ENCODE peak calls at places on chromosomes 7 and 10, in four cellular contexts. One of them, this sample, is unnamed.

GRCh38 chr10:59625842-59626522 is 83.7 kb downstream of the SLC16A9 start:
- DNase-seq in WTC11: peak; percentile 22
- DNase-seq in fibroblast of mammary gland: peak; percentile 84
- DNase-seq in lower lobe of right lung: no peak
- DNase-seq in this sample: peak; percentile 60

GRCh38 chr10:61063911-61064310 is 119.9 kb upstream of the RHOBTB1 start:
- DNase-seq in WTC11: no peak
- DNase-seq in fibroblast of mammary gland: peak; percentile 11
- DNase-seq in lower lobe of right lung: no peak
- DNase-seq in this sample: no peak

GRCh38 chr7:9796241-9796640 is 1177.4 kb upstream of the PHF14 start:
- DNase-seq in WTC11: no peak
- DNase-seq in fibroblast of mammary gland: no peak
- DNase-seq in lower lobe of right lung: no peak
- DNase-seq in this sample: no peak

GRCh38 chr7:151756076-151756731 is 120.7 kb downstream of the PRKAG2 start:
- DNase-seq in WTC11: no peak
- DNase-seq in fibroblast of mammary gland: peak; percentile 72
- DNase-seq in lower lobe of right lung: peak; percentile 51
- DNase-seq in this sample: no peak

GRCh38 chr10:104445359-104445758 is 91.7 kb downstream of the CFAP58 start:
- DNase-seq in WTC11: no peak
- DNase-seq in fibroblast of mammary gland: peak; percentile 92
- DNase-seq in lower lobe of right lung: no peak
- DNase-seq in this sample: no peak

GRCh38 chr10:79104264-79104954 is 35.6 kb downstream of the ZMIZ1 start:
- DNase-seq in WTC11: no peak
- DNase-seq in fibroblast of mammary gland: peak; percentile 66
- DNase-seq in lower lobe of right lung: no peak
- DNase-seq in this sample: no peak

GRCh38 chr7:38796636-38797501 is 112.1 kb downstream of the VPS41 start:
- DNase-seq in WTC11: peak; percentile 45
- DNase-seq in fibroblast of mammary gland: peak; percentile 74
- DNase-seq in lower lobe of right lung: no peak
- DNase-seq in this sample: peak; percentile 62

GRCh38 chr10:95382596-95382995 is 91.8 kb upstream of the PDLIM1 start:
- DNase-seq in WTC11: no peak
- DNase-seq in fibroblast of mammary gland: no peak
- DNase-seq in lower lobe of right lung: no peak
- DNase-seq in this sample: no peak

GRCh38 chr10:26557641-26558014 is 119.5 kb downstream of the APBB1IP start:
- DNase-seq in WTC11: no peak
- DNase-seq in fibroblast of mammary gland: peak; percentile 70
- DNase-seq in lower lobe of right lung: no peak
- DNase-seq in this sample: no peak

GRCh38 chr10:14667748-14668147 is 106.9 kb downstream of the FAM107B start:
- DNase-seq in WTC11: no peak
- DNase-seq in fibroblast of mammary gland: no peak
- DNase-seq in lower lobe of right lung: no peak
- DNase-seq in this sample: no peak

GRCh38 chr7:523436-524336 is 4.0 kb upstream of the PDGFA start:
- DNase-seq in WTC11: no peak
- DNase-seq in fibroblast of mammary gland: no peak
- DNase-seq in lower lobe of right lung: no peak
- DNase-seq in this sample: no peak

GRCh38 chr10:132827861-132828539 is 42.1 kb upstream of the NKX6-2 start:
- DNase-seq in WTC11: no peak
- DNase-seq in fibroblast of mammary gland: no peak
- DNase-seq in lower lobe of right lung: no peak
- DNase-seq in this sample: no peak

GRCh38 chr7:158531661-158532060 is 56.0 kb downstream of the PTPRN2 start:
- DNase-seq in WTC11: no peak
- DNase-seq in fibroblast of mammary gland: no peak
- DNase-seq in lower lobe of right lung: no peak
- DNase-seq in this sample: no peak

GRCh38 chr10:130073912-130074311 is 36.7 kb downstream of the C10orf143 start:
- DNase-seq in WTC11: no peak
- DNase-seq in fibroblast of mammary gland: no peak
- DNase-seq in lower lobe of right lung: no peak
- DNase-seq in this sample: no peak

GRCh38 chr10:91596821-91597396 is 36.0 kb downstream of the PPP1R3C start:
- DNase-seq in WTC11: no peak
- DNase-seq in fibroblast of mammary gland: peak; percentile 91
- DNase-seq in lower lobe of right lung: no peak
- DNase-seq in this sample: no peak

GRCh38 chr10:6465854-6466524 is 114.1 kb downstream of the PRKCQ start:
- DNase-seq in WTC11: no peak
- DNase-seq in fibroblast of mammary gland: no peak
- DNase-seq in lower lobe of right lung: no peak
- DNase-seq in this sample: no peak

GRCh38 chr7:49775065-49775948 is 1.9 kb downstream of the VWC2 start:
- DNase-seq in WTC11: peak; percentile 35
- DNase-seq in fibroblast of mammary gland: no peak
- DNase-seq in lower lobe of right lung: peak; percentile 47
- DNase-seq in this sample: peak; percentile 48

GRCh38 chr10:66257801-66258200 is 668.0 kb upstream of the LRRTM3 start:
- DNase-seq in WTC11: no peak
- DNase-seq in fibroblast of mammary gland: no peak
- DNase-seq in lower lobe of right lung: no peak
- DNase-seq in this sample: no peak

GRCh38 chr7:102404005-102404861 is 8.1 kb downstream of the PRKRIP1 start:
- DNase-seq in WTC11: peak; percentile 53
- DNase-seq in fibroblast of mammary gland: peak; percentile 64
- DNase-seq in lower lobe of right lung: peak; percentile 57
- DNase-seq in this sample: peak; percentile 21

GRCh38 chr10:32210306-32211045 is 136.5 kb downstream of the EPC1 start:
- DNase-seq in WTC11: peak; percentile 67
- DNase-seq in fibroblast of mammary gland: peak; percentile 74
- DNase-seq in lower lobe of right lung: no peak
- DNase-seq in this sample: peak; percentile 19

DNA sequence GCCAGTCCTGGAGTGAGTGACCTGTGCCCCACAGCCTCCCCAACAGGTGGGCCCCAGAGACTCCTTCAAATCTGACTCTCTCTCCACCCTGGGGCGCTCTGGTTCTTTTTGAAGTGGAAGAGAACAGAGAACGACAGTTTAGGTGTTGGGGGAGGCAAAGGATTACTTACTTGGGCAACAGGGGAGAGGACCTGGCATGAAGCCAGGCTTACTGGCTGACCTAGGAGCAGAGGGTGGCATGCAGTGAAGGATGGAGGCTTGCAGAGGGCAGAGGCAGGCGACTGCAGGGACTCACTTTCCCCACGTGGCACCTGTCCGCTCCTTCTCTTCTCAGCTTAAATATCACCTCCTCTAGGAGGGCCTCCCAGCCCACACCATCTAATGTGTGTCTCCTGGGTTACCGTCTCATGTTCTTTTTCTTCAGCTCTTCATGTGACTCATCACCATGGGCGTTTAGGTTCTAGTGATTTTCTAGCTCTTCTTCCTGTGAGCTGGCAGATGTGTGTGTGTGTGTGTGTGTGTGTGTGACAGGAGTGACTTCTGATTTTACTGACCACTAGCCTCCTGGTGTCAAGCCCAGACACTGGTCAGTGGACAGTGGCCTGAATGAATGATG is 15.5 kb downstream of the LZTS2 start:
- DNase-seq in WTC11: no peak
- DNase-seq in fibroblast of mammary gland: peak; percentile 98
- DNase-seq in lower lobe of right lung: no peak
- DNase-seq in this sample: no peak
- TF ChIP-seq CTCF in WTC11: no peak
- TF ChIP-seq CTCF in fibroblast of mammary gland: no peak
- TF ChIP-seq CTCF in lower lobe of right lung: no peak
- TF ChIP-seq CTCF in this sample: no peak

DNA sequence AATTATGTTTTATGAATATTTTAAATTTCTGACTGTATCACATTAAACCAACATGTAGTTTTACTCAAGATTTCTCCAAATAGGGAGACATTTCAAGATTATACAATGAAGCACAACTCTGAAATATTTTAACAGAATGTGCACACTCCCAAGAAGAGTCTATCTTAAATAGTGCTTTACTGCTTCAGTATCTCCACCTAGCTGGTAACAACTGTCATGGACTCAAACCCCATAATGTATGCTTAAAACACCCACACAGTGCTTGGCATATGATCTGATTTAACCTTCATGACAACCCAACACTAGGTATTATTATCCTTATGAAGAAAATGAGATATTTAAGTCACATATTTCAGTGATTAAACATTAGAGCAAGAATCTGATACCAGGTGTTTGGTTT is 45.9 kb downstream of the ASZ1 start:
- DNase-seq in WTC11: no peak
- DNase-seq in fibroblast of mammary gland: no peak
- DNase-seq in lower lobe of right lung: no peak
- DNase-seq in this sample: no peak
- TF ChIP-seq CTCF in WTC11: no peak
- TF ChIP-seq CTCF in fibroblast of mammary gland: peak; percentile 8
- TF ChIP-seq CTCF in lower lobe of right lung: no peak
- TF ChIP-seq CTCF in this sample: no peak

GRCh38 chr7:47792521-47793121 is 155.6 kb downstream of the PKD1L1 start:
- DNase-seq in WTC11: no peak
- DNase-seq in fibroblast of mammary gland: peak; percentile 16
- DNase-seq in lower lobe of right lung: no peak
- DNase-seq in this sample: no peak
- TF ChIP-seq CTCF in WTC11: no peak
- TF ChIP-seq CTCF in fibroblast of mammary gland: peak; percentile 34
- TF ChIP-seq CTCF in lower lobe of right lung: peak; percentile 45
- TF ChIP-seq CTCF in this sample: peak; percentile 32

GRCh38 chr10:1142596-1142995 is 86.4 kb downstream of the WDR37 start:
- DNase-seq in WTC11: no peak
- DNase-seq in fibroblast of mammary gland: no peak
- DNase-seq in lower lobe of right lung: no peak
- DNase-seq in this sample: peak; percentile 30
- TF ChIP-seq CTCF in WTC11: no peak
- TF ChIP-seq CTCF in fibroblast of mammary gland: peak; percentile 28
- TF ChIP-seq CTCF in lower lobe of right lung: no peak
- TF ChIP-seq CTCF in this sample: peak; percentile 30

DNA sequence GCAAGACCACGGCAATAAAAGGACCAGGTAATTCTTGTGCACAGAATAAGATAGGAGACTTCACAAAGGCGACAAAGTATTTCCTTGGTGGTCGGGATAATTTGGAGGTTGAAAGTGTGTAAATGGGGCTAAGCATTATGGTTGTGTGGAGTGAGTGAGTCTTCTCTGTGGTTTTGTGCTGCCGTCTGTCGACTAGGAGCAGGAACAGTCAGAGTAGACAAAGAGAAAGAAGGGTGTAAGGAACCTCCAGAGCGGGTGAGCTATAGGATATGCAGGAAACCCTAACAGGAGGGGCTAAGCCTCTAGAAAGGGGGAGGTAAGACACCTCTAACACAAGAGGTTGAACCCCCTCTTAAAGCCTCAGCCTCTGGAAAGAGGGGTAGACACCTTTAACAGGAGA is 201.6 kb downstream of the SH2D4B start:
- DNase-seq in WTC11: no peak
- DNase-seq in fibroblast of mammary gland: no peak
- DNase-seq in lower lobe of right lung: no peak
- DNase-seq in this sample: no peak
- TF ChIP-seq CTCF in WTC11: no peak
- TF ChIP-seq CTCF in fibroblast of mammary gland: no peak
- TF ChIP-seq CTCF in lower lobe of right lung: no peak
- TF ChIP-seq CTCF in this sample: no peak

This sample was measured in endothelial cell.